ENCODE peak calls at places on chromosomes 16 and 17, in ten cellular contexts. Z is A549, W is gastrocnemius medialis, Q is tibial nerve, T is MM.1S, S is mesendoderm, M is cardiac muscle cell, D is prostate gland, A is Peyer's patch, O is H1. P is an unnamed sample. For H3K4me1, the result is how much of the 10 kb centered on the place peaks cover.

GRCh38 chr17:37605813-37606505 is 3.3 kb downstream of the SYNRG start:
- DNase-seq in W (no peak), T (peak), Q (no peak), Z (no peak), O (no peak), S (no peak), A (peak), M (no peak), D (no peak), P (no peak)

GRCh38 chr17:27339836-27340550 is 46.1 kb downstream of the WSB1 start:
- DNase-seq in W (no peak), Q (no peak), D (no peak), Z (peak), S (peak), T (no peak), A (no peak), O (no peak), M (no peak), P (no peak)

GRCh38 chr17:50943575-50943933 is 77.4 kb upstream of the TOB1 start:
- DNase-seq in M (no peak), A (no peak), S (no peak), T (no peak), W (peak), O (no peak), Z (no peak), D (no peak), Q (no peak), P (no peak)

GRCh38 chr17:40558300-40558584 is 7.0 kb downstream of the CCR7 start:
- DNase-seq in Z (no peak), S (no peak), A (no peak), D (no peak), M (no peak), T (no peak), W (no peak), Q (no peak), O (no peak), P (no peak)

GRCh38 chr16:73058221-73058615 is 10.3 kb upstream of the ZFHX3 start:
- DNase-seq in W (no peak), O (no peak), D (no peak), S (no peak), M (peak), A (no peak), T (peak), Z (no peak), Q (no peak), P (no peak)

GRCh38 chr16:81797443-81797842 is 18.4 kb downstream of the PLCG2 start:
- DNase-seq in M (no peak), Q (no peak), D (no peak), W (no peak), T (peak), A (peak), O (no peak), S (no peak), Z (no peak), P (no peak)

GRCh38 chr16:74771656-74772315 is 2.8 kb downstream of the FA2H start:
- DNase-seq in M (no peak), O (no peak), D (no peak), T (no peak), W (no peak), Z (no peak), A (peak), S (no peak), Q (no peak), P (no peak)

GRCh38 chr16:49437344-49437743 is 63.7 kb downstream of the C16orf78 start:
- DNase-seq in D (no peak), S (no peak), W (no peak), M (no peak), O (no peak), T (no peak), Q (no peak), A (no peak), Z (no peak), P (no peak)

GRCh38 chr16:24497405-24497804 is 42.0 kb upstream of the RBBP6 start:
- DNase-seq in Q (no peak), Z (no peak), A (no peak), S (peak), D (no peak), T (no peak), M (peak), O (no peak), W (no peak), P (no peak)

GRCh38 chr16:46573008-46573833 is 48.0 kb downstream of the SHCBP1 start:
- DNase-seq in O (no peak), Q (no peak), W (no peak), D (no peak), Z (peak), T (no peak), M (peak), S (peak), A (no peak), P (no peak)

GRCh38 chr17:72580321-72581127 is 459.7 kb downstream of the SOX9 start:
- DNase-seq in Q (no peak), O (no peak), Z (no peak), S (no peak), D (peak), T (no peak), A (no peak), W (no peak), M (no peak), P (no peak)

GRCh38 chr17:41103896-41104295 is 1.3 kb upstream of the KRTAP4-9 start:
- DNase-seq in O (no peak), M (no peak), D (no peak), S (no peak), Q (no peak), T (no peak), A (no peak), Z (no peak), W (no peak), P (no peak)

GRCh38 chr16:4409081-4409932 is 7.1 kb downstream of the CORO7 start:
- DNase-seq in D (no peak), Z (peak), O (no peak), M (no peak), W (peak), Q (no peak), S (no peak), A (no peak), T (no peak), P (no peak)

GRCh38 chr17:49907279-49907678 is 59.4 kb upstream of the TAC4 start:
- DNase-seq in S (no peak), T (no peak), Z (no peak), Q (no peak), A (no peak), M (no peak), W (no peak), O (no peak), D (no peak), P (no peak)

GRCh38 chr16:30741461-30741914 is 6.7 kb upstream of the PHKG2 start:
- DNase-seq in O (no peak), A (no peak), W (no peak), S (peak), Z (peak), Q (no peak), M (peak), D (peak), T (no peak), P (no peak)

GRCh38 chr17:2571523-2572303 is 21.7 kb upstream of the PAFAH1B1 start:
- DNase-seq in A (no peak), Q (no peak), T (peak), W (no peak), M (no peak), D (no peak), O (no peak), Z (no peak), S (no peak), P (no peak)

GRCh38 chr17:75238020-75238580 is 23.3 kb downstream of the GGA3 start:
- DNase-seq in Q (no peak), W (no peak), A (no peak), T (no peak), S (no peak), O (no peak), M (no peak), D (no peak), Z (no peak), P (no peak)

GRCh38 chr17:81301195-81302144 is 6.4 kb upstream of the SLC38A10 start:
- DNase-seq in W (no peak), S (no peak), T (no peak), O (no peak), D (no peak), A (no peak), Z (no peak), M (no peak), Q (no peak), P (no peak)

GRCh38 chr16:76882105-76882504 is 308.9 kb upstream of the MON1B start:
- DNase-seq in M (no peak), O (no peak), A (no peak), S (no peak), Q (no peak), T (no peak), Z (no peak), W (no peak), D (no peak), P (no peak)

GRCh38 chr16:49281843-49282642 is 405 bp upstream of the CBLN1 start:
- DNase-seq in O (peak), D (peak), M (peak), S (peak), Z (peak), T (peak), Q (peak), W (peak), A (peak), P (no peak)

GRCh38 chr17:79839363-79840203 is at the start of gene CBX4:
- DNase-seq in S (peak), W (peak), A (peak), Z (peak), T (peak), D (peak), Q (peak), O (no peak), M (peak), P (peak)

GRCh38 chr17:79842136-79842655 is 3.0 kb upstream of the CBX4 start:
- DNase-seq in T (no peak), W (no peak), M (no peak), A (no peak), Z (no peak), D (no peak), S (no peak), Q (no peak), O (no peak), P (no peak)

GRCh38 chr17:79841369-79842135 is 2.3 kb upstream of the CBX4 start:
- DNase-seq in A (no peak), O (no peak), M (no peak), D (no peak), W (no peak), Z (no peak), S (no peak), Q (no peak), T (no peak), P (no peak)

GRCh38 chr17:79840204-79840988 is 1.2 kb upstream of the CBX4 start:
- DNase-seq in D (peak), W (peak), M (peak), Z (no peak), A (no peak), T (no peak), S (peak), O (no peak), Q (peak), P (no peak)

GRCh38 chr17:79840989-79841286 is 1.7 kb upstream of the CBX4 start:
- DNase-seq in Z (no peak), S (no peak), T (no peak), M (no peak), W (no peak), O (no peak), Q (no peak), A (no peak), D (no peak), P (no peak)
- H3K4me1 ChIP-seq in Z (half or more), S (under half), T (under half), M (under half), W (half or more), O (under half), Q (half or more), A (under half), D (under half), P (half or more)

DNA sequence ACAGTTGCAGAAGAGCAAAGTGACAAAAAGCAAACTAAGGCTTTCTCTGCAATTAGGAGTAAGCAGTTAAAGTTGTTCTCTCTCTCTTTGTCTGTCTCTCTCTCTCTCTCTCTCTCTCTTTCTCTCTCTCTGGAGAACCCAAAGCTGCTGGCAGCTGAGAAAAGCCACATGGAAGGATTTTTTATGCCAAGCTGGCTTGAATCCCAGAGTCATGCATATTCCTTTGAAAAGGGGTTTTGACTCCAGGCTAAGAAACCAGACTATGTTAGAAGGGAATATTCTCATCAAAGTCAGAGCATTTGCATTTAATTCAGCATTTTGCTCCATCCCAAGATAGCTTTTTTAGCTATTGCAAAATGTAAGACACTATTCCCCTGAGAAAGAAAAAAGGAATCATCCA is 1114.2 kb upstream of the GOT2 start:
- DNase-seq in M (no peak), A (no peak), D (no peak), W (no peak), S (no peak), Q (no peak), T (no peak), Z (no peak), O (no peak), P (no peak)
- H3K27ac ChIP-seq in M (no peak), A (no peak), D (no peak), W (no peak), S (no peak), Q (no peak), T (no peak), Z (no peak), O (no peak), P (no peak)

GRCh38 chr16:67919618-67920210 is 11.9 kb downstream of the CTRL start:
- DNase-seq in Q (no peak), O (no peak), M (no peak), W (no peak), S (peak), A (no peak), T (no peak), D (no peak), Z (no peak), P (no peak)
- H3K4me1 ChIP-seq in Q (under half), O (under half), M (under half), W (half or more), S (under half), A (under half), T (under half), D (under half), Z (under half), P (under half)

GRCh38 chr16:11684231-11685025 is 16.2 kb downstream of the SNN start:
- DNase-seq in Z (no peak), W (no peak), Q (no peak), A (peak), D (no peak), M (no peak), S (no peak), T (peak), O (no peak), P (no peak)
- H3K27ac ChIP-seq in Z (no peak), W (peak), Q (no peak), A (no peak), D (no peak), M (no peak), S (no peak), T (peak), O (no peak), P (no peak)

DNA sequence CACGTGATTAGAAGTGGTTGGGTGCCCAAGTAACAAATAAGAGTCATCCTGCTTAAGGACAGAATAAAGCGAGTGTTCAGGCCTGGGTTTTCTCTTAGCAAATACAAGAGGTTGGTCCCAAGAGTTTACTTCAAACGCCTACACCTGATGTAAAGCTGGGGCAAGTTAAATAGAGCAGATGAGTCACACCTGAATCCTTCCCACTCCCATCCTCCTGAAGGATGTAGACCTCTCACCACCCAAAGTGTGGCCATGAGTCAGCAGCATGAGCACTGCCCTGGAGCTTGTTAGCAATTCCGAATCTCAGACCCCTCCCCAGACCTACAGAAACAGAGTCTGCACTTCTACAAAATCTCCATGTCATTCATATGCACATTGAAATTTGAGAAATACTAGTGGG is 284.5 kb upstream of the CDH5 start:
- DNase-seq in W (no peak), S (peak), M (peak), Q (no peak), T (no peak), A (no peak), O (peak), Z (peak), D (no peak), P (no peak)
- H3K4me1 ChIP-seq in W (under half), S (under half), M (under half), Q (under half), T (under half), A (under half), O (under half), Z (under half), D (under half), P (under half)

GRCh38 chr17:65430209-65430833 is 131.1 kb downstream of the AXIN2 start:
- DNase-seq in A (no peak), W (no peak), T (no peak), S (no peak), D (no peak), O (no peak), M (no peak), Q (no peak), Z (no peak), P (no peak)
- H3K27ac ChIP-seq in A (no peak), W (no peak), T (no peak), S (no peak), D (no peak), O (no peak), M (no peak), Q (no peak), Z (no peak), P (no peak)

DNA sequence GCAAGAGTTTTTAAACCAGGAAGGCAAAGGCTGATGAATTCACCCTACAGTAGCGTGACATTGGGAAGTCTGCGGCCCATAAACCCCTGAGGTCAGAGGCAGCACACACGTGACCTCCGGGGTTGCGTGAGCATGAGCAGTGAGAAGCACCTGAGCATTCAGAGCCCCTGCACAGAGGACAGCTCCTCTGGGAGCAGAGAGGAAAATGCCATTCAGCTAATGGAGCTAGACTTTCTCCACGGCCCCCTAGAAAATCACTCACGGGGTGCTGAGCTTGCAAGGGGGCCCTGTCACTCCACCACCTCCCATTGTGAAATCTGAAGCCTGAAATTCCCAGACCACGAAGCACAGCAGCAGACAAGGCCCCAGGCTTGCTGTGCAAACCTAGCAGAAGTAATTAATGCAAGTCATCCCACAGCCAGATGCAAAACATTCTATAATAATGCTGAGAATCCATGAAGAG is 114.9 kb upstream of the RCVRN start:
- DNase-seq in D (no peak), T (no peak), M (no peak), A (no peak), Q (no peak), O (no peak), W (no peak), Z (no peak), S (no peak), P (no peak)
- H3K4me1 ChIP-seq in D (under half), T (under half), M (under half), A (under half), Q (under half), O (under half), W (under half), Z (under half), S (under half), P (under half)

GRCh38 chr16:67861877-67862276 is 11.0 kb upstream of the EDC4 start:
- DNase-seq in W (no peak), D (no peak), M (no peak), Z (no peak), S (no peak), O (no peak), T (no peak), A (no peak), Q (no peak), P (no peak)

GRCh38 chr16:67860589-67861398 is 12.1 kb upstream of the EDC4 start:
- DNase-seq in Z (no peak), S (no peak), A (no peak), W (peak), Q (no peak), T (no peak), D (no peak), O (no peak), M (no peak), P (no peak)

GRCh38 chr16:67864594-67864993 is 8.3 kb upstream of the EDC4 start:
- DNase-seq in W (no peak), M (no peak), Q (no peak), D (no peak), S (peak), A (no peak), O (no peak), Z (no peak), T (no peak), P (no peak)

GRCh38 chr16:67865318-67865717 is 7.5 kb upstream of the EDC4 start:
- DNase-seq in Q (no peak), T (peak), Z (peak), D (no peak), A (no peak), W (peak), O (no peak), S (peak), M (peak), P (no peak)

DNA sequence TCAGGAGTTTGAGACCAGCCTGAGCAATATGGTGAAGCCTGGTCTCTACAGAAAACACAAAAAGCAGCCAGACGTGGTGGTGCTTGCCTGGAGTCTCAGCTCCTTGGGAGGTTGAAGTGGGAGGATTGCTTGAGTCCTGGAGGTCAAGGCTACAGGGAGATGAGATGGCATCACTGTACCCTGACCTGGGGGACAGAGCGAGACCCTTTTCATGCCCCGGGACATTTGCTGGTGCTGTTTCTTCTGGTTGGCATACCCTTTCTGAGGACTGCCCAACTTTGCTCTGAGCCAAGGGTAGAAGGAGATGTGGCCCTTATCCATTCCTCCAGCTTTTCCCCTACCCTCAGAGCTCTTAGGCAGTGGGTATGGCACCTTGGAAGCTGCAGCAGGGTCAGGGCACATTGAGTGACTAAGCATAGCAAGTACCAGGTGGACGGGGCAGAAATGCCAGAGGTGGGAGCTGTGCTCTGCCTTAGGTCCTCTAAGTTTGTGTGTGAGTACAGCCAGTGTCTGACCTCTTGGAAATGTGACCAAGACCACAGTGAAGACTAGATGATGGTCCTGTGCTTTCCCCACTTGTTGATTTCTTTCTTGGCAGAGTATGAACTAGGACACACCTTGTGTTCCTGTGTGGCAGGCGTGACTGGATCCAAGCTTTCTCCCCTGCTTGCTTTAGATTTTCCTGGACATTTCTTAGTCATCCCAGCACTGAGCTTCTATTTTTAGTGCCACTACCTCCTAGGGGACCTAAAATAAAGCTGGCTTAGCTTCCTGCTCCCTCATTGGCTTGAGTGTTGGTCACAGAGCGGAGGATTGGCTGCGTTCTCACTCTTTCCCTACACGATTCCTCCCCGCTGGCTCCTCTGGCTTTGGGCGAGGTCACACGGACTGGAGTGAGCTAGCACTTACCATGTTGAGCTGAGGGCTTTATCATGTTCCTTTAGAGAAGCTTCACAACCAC is 9.9 kb upstream of the EDC4 start:
- DNase-seq in Q (peak), A (no peak), W (peak), M (peak), Z (no peak), D (no peak), O (no peak), T (no peak), S (no peak), P (no peak)
- H3K27ac ChIP-seq in Q (peak), A (no peak), W (peak), M (peak), Z (peak), D (no peak), O (no peak), T (no peak), S (no peak), P (peak)

GRCh38 chr17:42922335-42922734 is 21.7 kb downstream of the G6PC1 start:
- DNase-seq in Q (no peak), S (no peak), M (peak), A (no peak), T (no peak), D (no peak), W (no peak), O (no peak), Z (no peak), P (no peak)
- H3K4me1 ChIP-seq in Q (under half), S (under half), M (under half), A (under half), T (under half), D (under half), W (under half), O (under half), Z (under half), P (under half)

P was measured in esophagus squamous epithelium.